ENCODE peak calls at places on chromosomes 5 and 9, in four cellular contexts. One of them, this sample, is unnamed.

GRCh38 chr5:163880307-163880706 is 374.9 kb downstream of the MAT2B start:
- DNase-seq in GM23248: no peak
- DNase-seq in psoas muscle: no peak
- DNase-seq in substantia nigra: no peak
- DNase-seq in this sample: no peak

GRCh38 chr5:5270958-5271605 is 131.0 kb downstream of the ADAMTS16 start:
- DNase-seq in psoas muscle: peak
- DNase-seq in substantia nigra: peak
- DNase-seq in GM23248: peak
- DNase-seq in this sample: peak

GRCh38 chr9:3200331-3200774 is 325.4 kb downstream of the RFX3 start:
- DNase-seq in psoas muscle: no peak
- DNase-seq in GM23248: peak
- DNase-seq in substantia nigra: no peak
- DNase-seq in this sample: peak

GRCh38 chr5:6633469-6634326 is 458 bp downstream of the SRD5A1 start:
- DNase-seq in GM23248: peak
- DNase-seq in substantia nigra: no peak
- DNase-seq in psoas muscle: no peak
- DNase-seq in this sample: peak

GRCh38 chr9:21552244-21552825 is 70.2 kb upstream of the IFNE start:
- DNase-seq in psoas muscle: no peak
- DNase-seq in substantia nigra: no peak
- DNase-seq in GM23248: no peak
- DNase-seq in this sample: no peak

GRCh38 chr9:129898205-129898604 is 62.9 kb downstream of the USP20 start:
- DNase-seq in psoas muscle: no peak
- DNase-seq in substantia nigra: no peak
- DNase-seq in GM23248: peak
- DNase-seq in this sample: no peak

GRCh38 chr5:28344803-28345433 is 1306.5 kb upstream of the CDH9 start:
- DNase-seq in psoas muscle: no peak
- DNase-seq in substantia nigra: no peak
- DNase-seq in GM23248: peak
- DNase-seq in this sample: peak

GRCh38 chr9:128636024-128636390 is 20.6 kb downstream of the DYNC2I2 start:
- DNase-seq in psoas muscle: peak
- DNase-seq in GM23248: peak
- DNase-seq in substantia nigra: no peak
- DNase-seq in this sample: no peak

GRCh38 chr9:97845130-97845529 is 7.9 kb upstream of the FOXE1 start:
- DNase-seq in psoas muscle: no peak
- DNase-seq in substantia nigra: no peak
- DNase-seq in GM23248: peak
- DNase-seq in this sample: peak

GRCh38 chr5:14131855-14132503 is 11.2 kb upstream of the TRIO start:
- DNase-seq in psoas muscle: no peak
- DNase-seq in GM23248: no peak
- DNase-seq in substantia nigra: no peak
- DNase-seq in this sample: no peak

GRCh38 chr5:167555771-167556170 is 735.7 kb upstream of the WWC1 start:
- DNase-seq in substantia nigra: no peak
- DNase-seq in psoas muscle: no peak
- DNase-seq in GM23248: no peak
- DNase-seq in this sample: no peak

GRCh38 chr5:178685386-178686059 is 44.9 kb downstream of the ZNF354A start:
- DNase-seq in psoas muscle: no peak
- DNase-seq in GM23248: no peak
- DNase-seq in substantia nigra: no peak
- DNase-seq in this sample: no peak

GRCh38 chr5:172163346-172163745 is 24.7 kb downstream of the STK10 start:
- DNase-seq in psoas muscle: peak
- DNase-seq in substantia nigra: peak
- DNase-seq in GM23248: peak
- DNase-seq in this sample: no peak

GRCh38 chr9:18564018-18564880 is 90.3 kb downstream of the ADAMTSL1 start:
- DNase-seq in substantia nigra: no peak
- DNase-seq in GM23248: no peak
- DNase-seq in psoas muscle: no peak
- DNase-seq in this sample: no peak

GRCh38 chr5:110262754-110263153 is 463.7 kb downstream of the TMEM232 start:
- DNase-seq in psoas muscle: no peak
- DNase-seq in GM23248: peak
- DNase-seq in substantia nigra: no peak
- DNase-seq in this sample: no peak

GRCh38 chr5:34895641-34896419 is 19.5 kb downstream of the RAD1 start:
- DNase-seq in GM23248: peak
- DNase-seq in substantia nigra: no peak
- DNase-seq in psoas muscle: no peak
- DNase-seq in this sample: no peak

GRCh38 chr5:132484386-132484715 is 6.2 kb downstream of the IRF1 start:
- DNase-seq in psoas muscle: no peak
- DNase-seq in GM23248: no peak
- DNase-seq in substantia nigra: no peak
- DNase-seq in this sample: no peak

GRCh38 chr5:68137451-68138190 is 77.9 kb upstream of the PIK3R1 start:
- DNase-seq in substantia nigra: no peak
- DNase-seq in GM23248: peak
- DNase-seq in psoas muscle: no peak
- DNase-seq in this sample: no peak

GRCh38 chr9:123329329-123329955 is 26.6 kb upstream of the CRB2 start:
- DNase-seq in GM23248: peak
- DNase-seq in psoas muscle: no peak
- DNase-seq in substantia nigra: no peak
- DNase-seq in this sample: no peak

GRCh38 chr5:140822281-140822629 is 842 bp downstream of the PCDHA5 start:
- DNase-seq in GM23248: no peak
- DNase-seq in psoas muscle: no peak
- DNase-seq in substantia nigra: no peak
- DNase-seq in this sample: no peak

GRCh38 chr5:141514330-141515111 is 25.6 kb downstream of the PCDHGC5 start:
- DNase-seq in GM23248: peak
- DNase-seq in psoas muscle: peak
- DNase-seq in substantia nigra: no peak
- DNase-seq in this sample: peak

GRCh38 chr5:149693482-149693881 is 36.6 kb upstream of the PPARGC1B start:
- DNase-seq in psoas muscle: no peak
- DNase-seq in substantia nigra: no peak
- DNase-seq in GM23248: no peak
- DNase-seq in this sample: no peak

GRCh38 chr9:127382541-127382940 is 14.4 kb upstream of the SLC2A8 start:
- DNase-seq in GM23248: no peak
- DNase-seq in psoas muscle: no peak
- DNase-seq in substantia nigra: no peak
- DNase-seq in this sample: no peak

DNA sequence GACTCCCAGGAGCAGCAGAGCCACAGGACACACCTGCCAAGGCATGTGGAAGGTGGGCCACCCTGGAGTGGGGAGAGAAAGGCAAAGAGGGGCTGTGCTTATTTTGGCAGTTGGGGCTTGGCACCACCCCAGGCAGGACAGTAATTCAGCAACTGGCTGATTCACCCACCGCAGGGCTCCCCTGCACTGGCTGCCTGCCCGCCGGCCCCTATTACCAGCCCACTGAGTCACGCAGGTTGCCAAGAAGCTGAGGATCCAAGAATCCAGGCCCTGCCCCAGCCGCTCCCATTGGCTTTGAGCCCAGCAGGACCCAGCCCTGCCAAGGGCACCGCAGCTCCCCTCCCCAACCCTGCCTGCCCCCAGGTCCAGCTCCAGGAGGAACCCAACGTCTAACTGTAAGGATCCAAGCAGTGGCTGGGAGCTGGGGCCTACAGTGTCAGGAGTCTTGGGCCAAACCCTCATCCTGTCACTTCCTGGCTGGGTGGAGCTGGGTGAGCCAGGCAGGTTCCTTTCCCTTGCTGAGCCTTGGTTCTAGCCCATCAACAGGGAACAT is 14.2 kb upstream of the RALGDS start:
- DNase-seq in psoas muscle: peak
- DNase-seq in substantia nigra: peak
- DNase-seq in GM23248: peak
- DNase-seq in this sample: peak
- H3K27ac ChIP-seq in psoas muscle: peak
- H3K27ac ChIP-seq in substantia nigra: peak
- H3K27ac ChIP-seq in GM23248: peak
- H3K27ac ChIP-seq in this sample: peak

DNA sequence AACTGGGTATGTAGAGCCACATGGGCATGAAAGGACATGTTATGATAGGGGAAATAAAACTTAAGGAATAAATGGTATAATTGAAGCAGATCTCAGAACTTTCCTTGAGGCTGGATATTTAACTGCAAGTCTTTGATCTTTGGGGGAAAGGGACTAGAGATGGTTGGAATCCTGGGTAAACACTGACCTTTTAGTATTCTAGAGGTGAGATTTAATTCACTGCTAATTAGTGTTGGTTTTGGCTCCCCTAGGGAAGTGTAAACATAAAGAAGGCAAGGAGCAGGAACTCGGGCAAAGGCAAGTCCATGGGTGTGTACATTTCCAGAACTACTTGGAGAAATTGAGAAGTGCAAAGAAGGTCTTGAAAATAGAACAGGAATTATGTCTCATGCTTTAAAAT is 16.6 kb downstream of the NIM1K start:
- DNase-seq in GM23248: no peak
- DNase-seq in substantia nigra: no peak
- DNase-seq in psoas muscle: no peak
- DNase-seq in this sample: no peak
- H3K27ac ChIP-seq in GM23248: no peak
- H3K27ac ChIP-seq in substantia nigra: no peak
- H3K27ac ChIP-seq in psoas muscle: no peak
- H3K27ac ChIP-seq in this sample: no peak

GRCh38 chr5:9455826-9456434 is 89.9 kb downstream of the SEMA5A start:
- DNase-seq in psoas muscle: no peak
- DNase-seq in GM23248: no peak
- DNase-seq in substantia nigra: no peak
- DNase-seq in this sample: no peak
- H3K27ac ChIP-seq in psoas muscle: no peak
- H3K27ac ChIP-seq in GM23248: no peak
- H3K27ac ChIP-seq in substantia nigra: no peak
- H3K27ac ChIP-seq in this sample: no peak

DNA sequence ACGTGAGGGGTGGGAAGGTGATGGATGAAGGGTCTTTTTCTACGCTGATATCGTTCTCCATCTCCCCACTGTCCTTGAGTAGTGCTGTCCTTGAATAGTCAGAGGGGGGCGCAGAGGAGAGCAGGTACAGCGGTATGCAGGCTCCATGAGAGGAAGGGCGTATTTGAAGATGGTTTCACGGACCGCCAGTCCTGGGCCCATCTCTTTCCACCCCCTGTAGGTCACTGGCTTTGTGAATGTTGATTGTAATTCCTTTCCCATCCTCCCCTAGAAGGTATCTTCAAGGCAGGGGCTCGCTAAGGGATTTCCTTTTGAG is 40.8 kb upstream of the DAB2IP start:
- DNase-seq in GM23248: no peak
- DNase-seq in substantia nigra: no peak
- DNase-seq in psoas muscle: no peak
- DNase-seq in this sample: no peak
- H3K27ac ChIP-seq in GM23248: no peak
- H3K27ac ChIP-seq in substantia nigra: no peak
- H3K27ac ChIP-seq in psoas muscle: peak
- H3K27ac ChIP-seq in this sample: no peak

DNA sequence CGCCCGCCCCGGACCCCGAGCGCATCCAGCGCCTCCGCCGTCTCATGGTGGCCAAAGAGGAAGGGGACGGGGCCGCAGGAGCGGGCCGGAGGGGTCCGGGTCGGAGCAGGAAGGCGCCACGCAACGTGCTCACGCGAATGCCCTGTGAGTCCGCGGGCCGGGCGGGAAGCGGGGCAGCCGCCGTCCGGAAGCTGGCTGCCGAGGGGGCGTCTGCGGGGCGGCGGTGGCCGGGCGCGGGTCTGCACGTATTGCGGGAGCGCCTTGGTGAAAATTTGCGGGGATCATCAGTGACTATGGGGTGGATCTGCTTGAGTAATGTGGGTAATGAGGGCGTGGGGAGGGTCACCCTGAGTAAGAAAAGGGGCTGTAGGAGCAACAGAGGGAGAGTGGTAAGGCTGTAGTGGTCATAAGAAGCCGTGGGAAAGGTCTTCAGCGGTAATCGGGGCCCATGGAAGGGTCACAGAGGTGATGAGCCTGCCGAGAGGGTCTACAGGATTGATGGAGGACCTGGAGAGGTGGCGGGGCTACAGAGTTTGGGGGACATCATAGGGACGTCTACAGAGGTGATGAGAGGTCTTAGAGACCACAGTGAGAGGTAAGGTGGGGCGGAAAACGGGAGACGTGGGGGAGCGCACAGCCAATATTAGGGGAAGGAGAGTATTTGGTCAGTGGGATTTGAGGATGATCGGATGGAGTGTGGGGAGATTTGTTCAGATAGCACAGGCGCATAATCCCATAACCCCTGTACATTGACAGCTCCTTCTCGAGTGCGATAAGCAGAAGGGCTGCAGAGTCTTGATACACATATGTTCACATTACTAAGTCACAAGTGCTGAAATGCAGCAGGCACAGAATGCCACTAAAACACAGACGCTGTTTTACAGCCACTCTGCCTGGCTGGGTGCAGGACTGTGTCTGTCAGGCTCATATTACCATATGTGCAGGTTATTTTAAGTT is 821 bp downstream of the LSM11 start:
- DNase-seq in substantia nigra: no peak
- DNase-seq in psoas muscle: no peak
- DNase-seq in GM23248: peak
- DNase-seq in this sample: no peak
- H3K27ac ChIP-seq in substantia nigra: no peak
- H3K27ac ChIP-seq in psoas muscle: no peak
- H3K27ac ChIP-seq in GM23248: no peak
- H3K27ac ChIP-seq in this sample: peak

GRCh38 chr5:65213921-65214525 is 267.7 kb downstream of the ADAMTS6 start:
- DNase-seq in psoas muscle: no peak
- DNase-seq in substantia nigra: no peak
- DNase-seq in GM23248: peak
- DNase-seq in this sample: peak
- H3K27ac ChIP-seq in psoas muscle: no peak
- H3K27ac ChIP-seq in substantia nigra: no peak
- H3K27ac ChIP-seq in GM23248: no peak
- H3K27ac ChIP-seq in this sample: no peak

GRCh38 chr5:84304591-84304990 is 80.1 kb downstream of the EDIL3 start:
- DNase-seq in psoas muscle: no peak
- DNase-seq in GM23248: no peak
- DNase-seq in substantia nigra: no peak
- DNase-seq in this sample: no peak
- H3K27ac ChIP-seq in psoas muscle: no peak
- H3K27ac ChIP-seq in GM23248: no peak
- H3K27ac ChIP-seq in substantia nigra: no peak
- H3K27ac ChIP-seq in this sample: no peak

GRCh38 chr5:174189638-174190037 is 144.1 kb downstream of the NSG2 start:
- DNase-seq in psoas muscle: no peak
- DNase-seq in substantia nigra: no peak
- DNase-seq in GM23248: no peak
- DNase-seq in this sample: no peak
- H3K27ac ChIP-seq in psoas muscle: no peak
- H3K27ac ChIP-seq in substantia nigra: no peak
- H3K27ac ChIP-seq in GM23248: no peak
- H3K27ac ChIP-seq in this sample: no peak

GRCh38 chr5:56667692-56668091 is 147.7 kb upstream of the MAP3K1 start:
- DNase-seq in substantia nigra: no peak
- DNase-seq in psoas muscle: no peak
- DNase-seq in GM23248: no peak
- DNase-seq in this sample: no peak
- H3K27ac ChIP-seq in substantia nigra: no peak
- H3K27ac ChIP-seq in psoas muscle: no peak
- H3K27ac ChIP-seq in GM23248: no peak
- H3K27ac ChIP-seq in this sample: no peak